ENCODE peak calls at places on chromosome 16, in nine cellular contexts. D, N, V, M, Z, Q, L, X and T are unnamed samples.

GRCh38 chr16:77696149-77696548 is 26.2 kb upstream of the NUDT7 start:
- DNase-seq in D (no peak), N (no peak), V (no peak), M (no peak), Z (no peak), Q (no peak), L (no peak), X (no peak), T (no peak)

GRCh38 chr16:88558457-88559442 is 11.5 kb upstream of the ZC3H18 start:
- DNase-seq in D (no peak), N (peak; percentile 51), V (peak; percentile 84), M (peak; percentile 89), Z (peak; percentile 89), Q (peak; percentile 69), L (peak; percentile 87), X (peak; percentile 89), T (peak; percentile 70)

GRCh38 chr16:87198328-87198731 is 118.9 kb downstream of the C16orf95 start:
- DNase-seq in D (no peak), N (no peak), V (no peak), M (no peak), Z (no peak), Q (no peak), L (no peak), X (no peak), T (no peak)

GRCh38 chr16:24776486-24777220 is 47.2 kb downstream of the TNRC6A start:
- DNase-seq in D (no peak), N (peak; percentile 55), V (no peak), M (peak; percentile 75), Z (peak; percentile 43), Q (no peak), L (no peak), X (no peak), T (peak; percentile 82)

GRCh38 chr16:24309222-24309905 is 53.2 kb downstream of the CACNG3 start:
- DNase-seq in D (no peak), N (peak; percentile 0), V (no peak), M (no peak), Z (peak; percentile 36), Q (no peak), L (no peak), X (no peak), T (no peak)

GRCh38 chr16:79988721-79989220 is 388.2 kb upstream of the MAF start:
- DNase-seq in D (no peak), N (no peak), V (no peak), M (no peak), Z (no peak), Q (no peak), L (no peak), X (no peak), T (no peak)

GRCh38 chr16:52773026-52773425 is 226.1 kb upstream of the TOX3 start:
- DNase-seq in D (no peak), N (no peak), V (no peak), M (no peak), Z (no peak), Q (no peak), L (no peak), X (no peak), T (no peak)

GRCh38 chr16:35560637-35560984 is 2101.2 kb downstream of the TP53TG3F start:
- DNase-seq in D (no peak), N (no peak), V (no peak), M (no peak), Z (no peak), Q (no peak), L (no peak), X (no peak), T (no peak)

GRCh38 chr16:22318690-22319358 is 21.6 kb downstream of the POLR3E start:
- DNase-seq in D (no peak), N (peak; percentile 40), V (no peak), M (peak; percentile 66), Z (peak; percentile 43), Q (peak; percentile 62), L (peak; percentile 57), X (peak; percentile 38), T (peak; percentile 25)

GRCh38 chr16:82639666-82640336 is 13.0 kb downstream of the CDH13 start:
- DNase-seq in D (no peak), N (peak; percentile 50), V (peak; percentile 16), M (peak; percentile 56), Z (peak; percentile 62), Q (peak; percentile 22), L (peak; percentile 80), X (peak; percentile 65), T (peak; percentile 56)

GRCh38 chr16:87602005-87602790 is at the start of gene JPH3:
- DNase-seq in D (no peak), N (no peak), V (no peak), M (no peak), Z (no peak), Q (no peak), L (no peak), X (no peak), T (no peak)

DNA sequence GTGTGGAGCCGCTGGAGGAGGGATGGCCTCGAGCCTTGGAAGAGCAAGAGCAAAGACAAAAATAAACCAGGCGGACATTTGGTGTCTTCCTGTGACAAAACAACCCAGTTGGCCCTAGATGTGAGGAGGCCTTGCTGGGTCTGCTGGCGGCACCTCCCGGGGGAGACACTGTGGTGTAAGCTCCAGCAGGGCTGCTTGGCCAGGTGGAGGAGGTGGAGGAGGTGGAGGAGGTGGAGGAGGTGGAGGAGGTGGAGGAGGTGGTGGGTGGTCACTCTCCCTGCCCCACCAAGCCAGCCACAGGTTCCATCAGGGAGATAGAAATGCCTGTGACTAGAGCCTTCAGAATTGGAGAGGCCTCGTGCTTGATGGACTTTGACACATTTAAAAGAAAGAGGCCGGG is 32.1 kb downstream of the DBNDD1 start:
- DNase-seq in D (no peak), N (no peak), V (no peak), M (no peak), Z (no peak), Q (no peak), L (no peak), X (no peak), T (no peak)
- TF ChIP-seq CTCF in D (no peak), N (no peak), V (no peak), M (no peak), Z (no peak), Q (no peak), L (no peak), X (no peak), T (no peak)

GRCh38 chr16:83969771-83970429 is 1.9 kb downstream of the NECAB2 start:
- DNase-seq in D (no peak), N (no peak), V (no peak), M (no peak), Z (no peak), Q (no peak), L (no peak), X (no peak), T (no peak)
- H3K4me3 ChIP-seq in D (no peak overlapping the region), N (no peak overlapping the region), V (no peak overlapping the region), M (no peak overlapping the region), Z (no peak overlapping the region), Q (no peak overlapping the region), L (no peak overlapping the region), X (no peak overlapping the region), T (no peak overlapping the region)

GRCh38 chr16:30521476-30521872 is 4.9 kb downstream of the ZNF768 start:
- DNase-seq in D (no peak), N (no peak), V (no peak), M (no peak), Z (no peak), Q (no peak), L (no peak), X (no peak), T (no peak)

GRCh38 chr16:30524575-30525571 is 1.5 kb downstream of the ZNF768 start:
- DNase-seq in D (no peak), N (no peak), V (peak; percentile 51), M (no peak), Z (no peak), Q (no peak), L (peak; percentile 52), X (no peak), T (no peak)

GRCh38 chr16:30519120-30520049 is 7.0 kb downstream of the ZNF768 start:
- DNase-seq in D (no peak), N (no peak), V (no peak), M (no peak), Z (no peak), Q (no peak), L (no peak), X (no peak), T (no peak)

GRCh38 chr16:30523768-30524574 is 2.4 kb downstream of the ZNF768 start:
- DNase-seq in D (no peak), N (no peak), V (peak; percentile 44), M (no peak), Z (no peak), Q (no peak), L (no peak), X (no peak), T (no peak)

GRCh38 chr16:30521873-30522641 is 4.3 kb downstream of the ZNF768 start:
- DNase-seq in D (no peak), N (no peak), V (no peak), M (no peak), Z (no peak), Q (peak; percentile 40), L (peak; percentile 41), X (peak; percentile 40), T (no peak)
- TF ChIP-seq CTCF in D (no peak), N (no peak), V (no peak), M (no peak), Z (no peak), Q (no peak), L (no peak), X (no peak), T (no peak)

DNA sequence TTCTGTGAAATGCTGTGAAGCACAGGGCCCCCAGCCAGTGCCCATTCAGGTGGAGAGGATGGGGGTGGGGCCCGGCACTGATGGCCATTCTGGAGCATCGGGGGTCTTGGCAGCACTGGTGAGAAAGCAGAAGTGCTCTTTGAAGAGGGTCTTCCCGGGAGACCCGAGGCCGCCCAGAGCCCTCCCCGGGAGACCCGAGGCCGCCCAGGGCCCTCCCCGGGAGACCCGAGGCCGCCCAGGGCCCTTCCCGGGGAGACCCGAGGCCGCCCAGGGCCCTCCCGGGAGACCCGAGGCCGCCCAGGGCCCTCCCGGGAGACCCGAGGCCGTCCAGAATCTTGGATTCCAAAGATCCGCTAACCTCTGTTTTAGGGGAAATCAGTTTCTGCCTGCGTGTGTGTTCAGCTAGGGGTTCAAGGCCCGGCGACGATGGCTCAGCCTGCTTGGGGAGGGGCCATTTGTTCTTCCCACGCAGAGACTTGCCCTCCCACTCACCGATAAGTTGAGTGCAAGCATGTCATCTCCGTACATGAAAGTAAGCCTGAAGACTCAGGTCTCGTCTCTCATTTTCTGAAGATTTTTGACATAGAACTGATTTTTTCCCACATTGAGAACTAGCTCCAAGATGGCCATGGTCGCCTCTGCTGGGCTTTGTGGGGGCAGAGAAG is 35.2 kb upstream of the CAPN15 start:
- DNase-seq in D (no peak), N (no peak), V (no peak), M (no peak), Z (no peak), Q (no peak), L (no peak), X (no peak), T (no peak)
- H3K4me3 ChIP-seq in D (no peak overlapping the region), N (no peak overlapping the region), V (no peak overlapping the region), M (no peak overlapping the region), Z (no peak overlapping the region), Q (no peak overlapping the region), L (no peak overlapping the region), X (no peak overlapping the region), T (no peak overlapping the region)

DNA sequence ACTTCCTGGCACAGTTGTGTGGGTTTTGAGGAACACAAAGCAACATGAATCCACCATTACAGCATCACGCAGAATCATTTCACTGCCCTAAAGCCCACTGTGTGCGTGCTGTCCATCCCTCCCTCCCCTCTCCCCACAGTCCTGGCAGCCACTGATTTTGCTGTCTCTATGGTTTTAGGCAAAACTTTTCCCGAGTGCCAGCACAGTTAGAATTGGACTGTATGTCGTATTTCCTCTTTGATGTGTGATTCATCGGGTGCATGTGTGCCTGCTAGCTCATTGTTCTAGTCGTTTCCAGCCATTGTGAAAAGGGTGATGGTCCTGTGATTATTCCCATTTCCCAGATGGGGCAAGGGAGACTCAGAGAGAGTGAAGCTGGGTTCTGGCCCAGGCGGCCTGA is 12.7 kb downstream of the KLHL36 start:
- DNase-seq in D (no peak), N (peak; percentile 23), V (no peak), M (no peak), Z (no peak), Q (no peak), L (no peak), X (no peak), T (peak; percentile 49)
- TF ChIP-seq CTCF in D (no peak), N (no peak), V (no peak), M (no peak), Z (no peak), Q (no peak), L (no peak), X (no peak), T (no peak)